ENCODE peak calls at places on chromosomes 6 and 20, in four cellular contexts. One of them, this sample, is unnamed.

GRCh38 chr20:10861086-10861485 is 187.3 kb upstream of the JAG1 start:
- DNase-seq in heart left ventricle: no peak
- DNase-seq in fibroblast of gingiva: peak; percentile 64
- DNase-seq in Calu3: no peak
- DNase-seq in this sample: peak; percentile 54

GRCh38 chr6:114282268-114282667 is 60.6 kb downstream of the HS3ST5 start:
- DNase-seq in heart left ventricle: no peak
- DNase-seq in fibroblast of gingiva: no peak
- DNase-seq in Calu3: no peak
- DNase-seq in this sample: no peak

GRCh38 chr6:54595844-54596243 is 250.7 kb upstream of the FAM83B start:
- DNase-seq in heart left ventricle: no peak
- DNase-seq in fibroblast of gingiva: peak; percentile 48
- DNase-seq in Calu3: no peak
- DNase-seq in this sample: peak; percentile 55

GRCh38 chr6:42315991-42316378 is 98.3 kb upstream of the MRPS10 start:
- DNase-seq in heart left ventricle: no peak
- DNase-seq in fibroblast of gingiva: peak; percentile 83
- DNase-seq in Calu3: peak; percentile 91
- DNase-seq in this sample: peak; percentile 95

GRCh38 chr6:121619013-121619412 is 183.6 kb downstream of the GJA1 start:
- DNase-seq in heart left ventricle: no peak
- DNase-seq in fibroblast of gingiva: no peak
- DNase-seq in Calu3: no peak
- DNase-seq in this sample: no peak

GRCh38 chr6:54282186-54282585 is 26.1 kb upstream of the TINAG start:
- DNase-seq in heart left ventricle: no peak
- DNase-seq in fibroblast of gingiva: peak; percentile 64
- DNase-seq in Calu3: no peak
- DNase-seq in this sample: peak; percentile 97

GRCh38 chr6:16130932-16131387 is 2.1 kb downstream of the MYLIP start:
- DNase-seq in heart left ventricle: peak; percentile 53
- DNase-seq in fibroblast of gingiva: peak; percentile 81
- DNase-seq in Calu3: peak; percentile 22
- DNase-seq in this sample: peak; percentile 73

GRCh38 chr6:11232177-11232967 is at the start of gene NEDD9:
- DNase-seq in heart left ventricle: peak; percentile 96
- DNase-seq in fibroblast of gingiva: peak; percentile 92
- DNase-seq in Calu3: peak; percentile 90
- DNase-seq in this sample: peak; percentile 93

GRCh38 chr20:10549511-10549910 is 114.4 kb downstream of the SLX4IP start:
- DNase-seq in heart left ventricle: no peak
- DNase-seq in fibroblast of gingiva: no peak
- DNase-seq in Calu3: no peak
- DNase-seq in this sample: no peak

GRCh38 chr6:128233501-128233900 is 286.9 kb downstream of the PTPRK start:
- DNase-seq in heart left ventricle: no peak
- DNase-seq in fibroblast of gingiva: no peak
- DNase-seq in Calu3: no peak
- DNase-seq in this sample: no peak

GRCh38 chr20:23304616-23305015 is 46.0 kb upstream of the NXT1 start:
- DNase-seq in heart left ventricle: no peak
- DNase-seq in fibroblast of gingiva: no peak
- DNase-seq in Calu3: no peak
- DNase-seq in this sample: no peak

GRCh38 chr20:64166712-64167615 is 2.7 kb downstream of the MYT1 start:
- DNase-seq in heart left ventricle: no peak
- DNase-seq in fibroblast of gingiva: no peak
- DNase-seq in Calu3: no peak
- DNase-seq in this sample: no peak

GRCh38 chr6:122129313-122130025 is 270.0 kb upstream of the HSF2 start:
- DNase-seq in heart left ventricle: no peak
- DNase-seq in fibroblast of gingiva: no peak
- DNase-seq in Calu3: no peak
- DNase-seq in this sample: no peak

GRCh38 chr6:47111685-47112084 is 69.6 kb upstream of the ADGRF1 start:
- DNase-seq in heart left ventricle: no peak
- DNase-seq in fibroblast of gingiva: no peak
- DNase-seq in Calu3: peak; percentile 50
- DNase-seq in this sample: peak; percentile 52

GRCh38 chr6:31267504-31268371 is 4.2 kb downstream of the HLA-C start:
- DNase-seq in heart left ventricle: no peak
- DNase-seq in fibroblast of gingiva: no peak
- DNase-seq in Calu3: no peak
- DNase-seq in this sample: no peak

GRCh38 chr6:20770776-20771175 is 236.5 kb downstream of the CDKAL1 start:
- DNase-seq in heart left ventricle: no peak
- DNase-seq in fibroblast of gingiva: no peak
- DNase-seq in Calu3: no peak
- DNase-seq in this sample: peak; percentile 17

GRCh38 chr6:97059473-97059872 is 134.9 kb downstream of the KLHL32 start:
- DNase-seq in heart left ventricle: no peak
- DNase-seq in fibroblast of gingiva: peak; percentile 24
- DNase-seq in Calu3: no peak
- DNase-seq in this sample: peak; percentile 45

GRCh38 chr6:138300469-138300868 is 77.2 kb upstream of the SMIM28 start:
- DNase-seq in heart left ventricle: no peak
- DNase-seq in fibroblast of gingiva: no peak
- DNase-seq in Calu3: no peak
- DNase-seq in this sample: no peak

GRCh38 chr20:44033873-44034272 is 119.2 kb downstream of the TOX2 start:
- DNase-seq in heart left ventricle: no peak
- DNase-seq in fibroblast of gingiva: no peak
- DNase-seq in Calu3: no peak
- DNase-seq in this sample: no peak

GRCh38 chr6:104126621-104127020 is 733.1 kb downstream of the HACE1 start:
- DNase-seq in heart left ventricle: no peak
- DNase-seq in fibroblast of gingiva: no peak
- DNase-seq in Calu3: no peak
- DNase-seq in this sample: no peak

GRCh38 chr6:46320505-46320904 is 149.7 kb upstream of the ENPP5 start:
- DNase-seq in heart left ventricle: no peak
- DNase-seq in fibroblast of gingiva: no peak
- DNase-seq in Calu3: no peak
- DNase-seq in this sample: peak; percentile 60

GRCh38 chr6:119308048-119308570 is 41.5 kb downstream of the MAN1A1 start:
- DNase-seq in heart left ventricle: no peak
- DNase-seq in fibroblast of gingiva: peak; percentile 80
- DNase-seq in Calu3: no peak
- DNase-seq in this sample: peak; percentile 86

GRCh38 chr6:159106627-159107241 is 61.9 kb upstream of the TAGAP start:
- DNase-seq in heart left ventricle: peak; percentile 68
- DNase-seq in fibroblast of gingiva: peak; percentile 14
- DNase-seq in Calu3: peak; percentile 80
- DNase-seq in this sample: peak; percentile 44

GRCh38 chr6:24581084-24581669 is 64.8 kb downstream of the KIAA0319 start:
- DNase-seq in heart left ventricle: peak; percentile 45
- DNase-seq in fibroblast of gingiva: peak; percentile 47
- DNase-seq in Calu3: peak; percentile 93
- DNase-seq in this sample: peak; percentile 54

GRCh38 chr6:49479308-49480004 is 16.3 kb downstream of the CENPQ start:
- DNase-seq in heart left ventricle: no peak
- DNase-seq in fibroblast of gingiva: no peak
- DNase-seq in Calu3: no peak
- DNase-seq in this sample: no peak

GRCh38 chr6:142087950-142088857 is 44.5 kb upstream of the GJE1 start:
- DNase-seq in heart left ventricle: no peak
- DNase-seq in fibroblast of gingiva: no peak
- DNase-seq in Calu3: no peak
- DNase-seq in this sample: no peak

GRCh38 chr6:7148100-7148822 is 40.5 kb downstream of the RREB1 start:
- DNase-seq in heart left ventricle: no peak
- DNase-seq in fibroblast of gingiva: no peak
- DNase-seq in Calu3: no peak
- DNase-seq in this sample: peak; percentile 59

GRCh38 chr6:63180367-63180766 is 30.9 kb upstream of the FKBP1C start:
- DNase-seq in heart left ventricle: no peak
- DNase-seq in fibroblast of gingiva: no peak
- DNase-seq in Calu3: no peak
- DNase-seq in this sample: no peak

GRCh38 chr20:19453781-19454310 is 241.4 kb downstream of the SLC24A3 start:
- DNase-seq in heart left ventricle: no peak
- DNase-seq in fibroblast of gingiva: no peak
- DNase-seq in Calu3: no peak
- DNase-seq in this sample: no peak

GRCh38 chr20:63230800-63231268 is 4.9 kb upstream of the BIRC7 start:
- DNase-seq in heart left ventricle: no peak
- DNase-seq in fibroblast of gingiva: peak; percentile 62
- DNase-seq in Calu3: no peak
- DNase-seq in this sample: peak; percentile 68

GRCh38 chr20:19881080-19881840 is 123.2 kb downstream of the RIN2 start:
- DNase-seq in heart left ventricle: no peak
- DNase-seq in fibroblast of gingiva: no peak
- DNase-seq in Calu3: no peak
- DNase-seq in this sample: no peak

GRCh38 chr20:24586523-24586840 is 117.1 kb downstream of the SYNDIG1 start:
- DNase-seq in heart left ventricle: no peak
- DNase-seq in fibroblast of gingiva: no peak
- DNase-seq in Calu3: no peak
- DNase-seq in this sample: no peak

GRCh38 chr6:3232017-3232838 is 4.8 kb upstream of the TUBB2B start:
- DNase-seq in heart left ventricle: no peak
- DNase-seq in fibroblast of gingiva: no peak
- DNase-seq in Calu3: no peak
- DNase-seq in this sample: no peak

GRCh38 chr20:39360029-39360620 is 398.0 kb downstream of the DHX35 start:
- DNase-seq in heart left ventricle: no peak
- DNase-seq in fibroblast of gingiva: no peak
- DNase-seq in Calu3: no peak
- DNase-seq in this sample: no peak

GRCh38 chr20:62790075-62790474 is 6.2 kb upstream of the MRGBP start:
- DNase-seq in heart left ventricle: no peak
- DNase-seq in fibroblast of gingiva: no peak
- DNase-seq in Calu3: no peak
- DNase-seq in this sample: no peak